ENCODE peak calls at places on chromosomes 13 and 19, in seven cellular contexts. U, C, H, V, A, R and N are unnamed samples.
A peak's percentile ranks its signal among the peaks of the same experiment; 100 is the strongest.

GRCh38 chr13:80235559-80236296 is 105.2 kb downstream of the SPRY2 start:
- DNase-seq in U (no peak), C (no peak), H (no peak), V (no peak), A (no peak), R (no peak), N (no peak)

GRCh38 chr19:6744381-6745288 is 5.2 kb downstream of the TRIP10 start:
- DNase-seq in U (no peak), C (no peak), H (no peak), V (no peak), A (peak; percentile 11), R (no peak), N (peak; percentile 95)

GRCh38 chr19:11684987-11685675 is 53.6 kb downstream of the ZNF823 start:
- DNase-seq in U (no peak), C (no peak), H (no peak), V (no peak), A (no peak), R (no peak), N (no peak)

GRCh38 chr13:49220035-49220855 is at the start of gene MLNR:
- DNase-seq in U (no peak), C (no peak), H (no peak), V (no peak), A (no peak), R (no peak), N (peak; percentile 58)

GRCh38 chr13:81917829-81918228 is 1576.9 kb upstream of the SPRY2 start:
- DNase-seq in U (no peak), C (no peak), H (no peak), V (no peak), A (no peak), R (no peak), N (no peak)

GRCh38 chr13:76759877-76760276 is 126.3 kb downstream of the KCTD12 start:
- DNase-seq in U (no peak), C (peak; percentile 34), H (no peak), V (no peak), A (no peak), R (no peak), N (no peak)

GRCh38 chr19:13957107-13957506 is 4.8 kb downstream of the DCAF15 start:
- DNase-seq in U (no peak), C (no peak), H (no peak), V (no peak), A (no peak), R (no peak), N (no peak)

GRCh38 chr19:19643158-19644053 is at the start of gene GMIP:
- DNase-seq in U (no peak), C (peak; percentile 73), H (peak; percentile 77), V (peak; percentile 38), A (peak; percentile 37), R (no peak), N (peak; percentile 82)

GRCh38 chr19:11177592-11177991 is 19.8 kb downstream of the KANK2 start:
- DNase-seq in U (no peak), C (no peak), H (no peak), V (no peak), A (no peak), R (no peak), N (no peak)

GRCh38 chr19:58328999-58329398 is 2.2 kb downstream of the ZSCAN22 start:
- DNase-seq in U (no peak), C (peak; percentile 42), H (no peak), V (no peak), A (peak; percentile 20), R (no peak), N (no peak)

GRCh38 chr19:50555447-50556235 is 12.6 kb downstream of the LRRC4B start:
- DNase-seq in U (no peak), C (no peak), H (no peak), V (no peak), A (peak; percentile 39), R (no peak), N (no peak)

GRCh38 chr13:50594276-50594970 is 249.1 kb downstream of the DLEU7 start:
- DNase-seq in U (no peak), C (peak; percentile 30), H (no peak), V (peak; percentile 58), A (no peak), R (no peak), N (no peak)

GRCh38 chr13:61286148-61286745 is 129.4 kb downstream of the PCDH20 start:
- DNase-seq in U (no peak), C (no peak), H (no peak), V (peak; percentile 5), A (peak; percentile 41), R (no peak), N (no peak)

GRCh38 chr13:31018511-31018910 is 86.1 kb downstream of the TEX26 start:
- DNase-seq in U (no peak), C (no peak), H (no peak), V (no peak), A (no peak), R (no peak), N (no peak)

GRCh38 chr13:58625703-58626389 is 994.3 kb downstream of the PCDH17 start:
- DNase-seq in U (no peak), C (no peak), H (no peak), V (no peak), A (no peak), R (no peak), N (no peak)

GRCh38 chr13:87274209-87274819 is 396.9 kb upstream of the SLITRK5 start:
- DNase-seq in U (peak; percentile 0), C (peak; percentile 30), H (no peak), V (no peak), A (peak; percentile 50), R (no peak), N (no peak)

GRCh38 chr19:48292798-48293197 is 22.9 kb downstream of the ZNF114 start:
- DNase-seq in U (peak; percentile 64), C (peak; percentile 17), H (no peak), V (no peak), A (no peak), R (no peak), N (peak; percentile 47)